ENCODE peak calls at places on chromosomes 13 and 19, in eight cellular contexts. X, H, N, T, E, Y, Q and J are unnamed samples.

GRCh38 chr19:11446652-11447301 is 11.3 kb downstream of the PRKCSH start:
- DNase-seq in X (peak; percentile 32), H (peak; percentile 58), N (peak; percentile 91), T (peak; percentile 71), E (peak; percentile 49), Y (peak; percentile 15), Q (no peak), J (no peak)

GRCh38 chr19:7863971-7864718 is 10.0 kb downstream of the PRR36 start:
- DNase-seq in X (no peak), H (no peak), N (no peak), T (no peak), E (no peak), Y (no peak), Q (no peak), J (no peak)

GRCh38 chr13:72293206-72293605 is 426.2 kb upstream of the DACH1 start:
- DNase-seq in X (no peak), H (no peak), N (no peak), T (no peak), E (no peak), Y (no peak), Q (no peak), J (no peak)

GRCh38 chr19:15180451-15181390 is 20.1 kb downstream of the NOTCH3 start:
- DNase-seq in X (no peak), H (no peak), N (no peak), T (no peak), E (no peak), Y (no peak), Q (no peak), J (peak; percentile 53)

GRCh38 chr19:29834991-29835390 is 23.2 kb downstream of the CCNE1 start:
- DNase-seq in X (no peak), H (no peak), N (peak; percentile 42), T (no peak), E (no peak), Y (no peak), Q (no peak), J (no peak)

GRCh38 chr13:20825476-20825875 is 51.7 kb upstream of the EEF1AKMT1 start:
- DNase-seq in X (no peak), H (no peak), N (no peak), T (no peak), E (no peak), Y (no peak), Q (no peak), J (no peak)

GRCh38 chr19:18479964-18480723 is 41.7 kb downstream of the ELL start:
- DNase-seq in X (no peak), H (no peak), N (peak; percentile 88), T (peak; percentile 61), E (peak; percentile 84), Y (no peak), Q (peak; percentile 41), J (no peak)

GRCh38 chr13:94860981-94861407 is 148.6 kb upstream of the SOX21 start:
- DNase-seq in X (no peak), H (no peak), N (no peak), T (no peak), E (peak; percentile 22), Y (no peak), Q (no peak), J (no peak)

GRCh38 chr19:38569368-38569983 is 48.3 kb downstream of the MAP4K1 start:
- DNase-seq in X (no peak), H (no peak), N (no peak), T (no peak), E (no peak), Y (no peak), Q (no peak), J (no peak)

GRCh38 chr13:61410266-61410665 is 5.4 kb downstream of the PCDH20 start:
- DNase-seq in X (no peak), H (no peak), N (no peak), T (no peak), E (no peak), Y (no peak), Q (no peak), J (no peak)

GRCh38 chr13:80086304-80086721 is 254.6 kb downstream of the SPRY2 start:
- DNase-seq in X (no peak), H (peak; percentile 32), N (no peak), T (no peak), E (no peak), Y (no peak), Q (no peak), J (no peak)

GRCh38 chr19:1116726-1117581 is 13.2 kb downstream of the GPX4 start:
- DNase-seq in X (no peak), H (no peak), N (no peak), T (peak; percentile 25), E (no peak), Y (no peak), Q (no peak), J (no peak)

GRCh38 chr13:30255696-30256095 is 51.7 kb downstream of the KATNAL1 start:
- DNase-seq in X (no peak), H (no peak), N (no peak), T (no peak), E (no peak), Y (no peak), Q (no peak), J (no peak)

GRCh38 chr13:63381078-63381859 is 1965.6 kb upstream of the PCDH20 start:
- DNase-seq in X (no peak), H (no peak), N (no peak), T (no peak), E (no peak), Y (no peak), Q (no peak), J (no peak)

GRCh38 chr19:52786078-52786463 is 520 bp downstream of the ZNF600 start:
- DNase-seq in X (no peak), H (peak; percentile 30), N (no peak), T (peak; percentile 21), E (no peak), Y (peak; percentile 2), Q (no peak), J (no peak)

GRCh38 chr19:18274303-18274775 is at the start of gene IQCN:
- DNase-seq in X (no peak), H (peak; percentile 69), N (peak; percentile 86), T (no peak), E (no peak), Y (no peak), Q (no peak), J (no peak)

GRCh38 chr19:51647318-51647717 is 693 bp upstream of the SIGLEC14 start:
- DNase-seq in X (no peak), H (no peak), N (no peak), T (no peak), E (no peak), Y (no peak), Q (no peak), J (no peak)

GRCh38 chr19:1065606-1066109 is 1.3 kb upstream of the ARHGAP45 start:
- DNase-seq in X (no peak), H (peak; percentile 75), N (no peak), T (peak; percentile 20), E (no peak), Y (no peak), Q (no peak), J (no peak)

GRCh38 chr19:3580156-3580955 is 4.9 kb upstream of the GIPC3 start:
- DNase-seq in X (no peak), H (no peak), N (no peak), T (peak; percentile 75), E (no peak), Y (no peak), Q (peak; percentile 43), J (no peak)

GRCh38 chr13:80716610-80717081 is 375.7 kb upstream of the SPRY2 start:
- DNase-seq in X (no peak), H (peak; percentile 60), N (peak; percentile 68), T (no peak), E (no peak), Y (no peak), Q (no peak), J (no peak)

GRCh38 chr19:8373867-8374813 is 10.2 kb downstream of the ANGPTL4 start:
- DNase-seq in X (no peak), H (no peak), N (no peak), T (no peak), E (peak; percentile 80), Y (no peak), Q (no peak), J (no peak)

GRCh38 chr13:23159205-23159586 is 21.6 kb upstream of the SGCG start:
- DNase-seq in X (no peak), H (peak; percentile 68), N (peak; percentile 81), T (no peak), E (peak; percentile 49), Y (no peak), Q (no peak), J (no peak)

GRCh38 chr19:49682274-49682673 is 5.2 kb downstream of the PRMT1 start:
- DNase-seq in X (no peak), H (no peak), N (no peak), T (peak; percentile 29), E (no peak), Y (no peak), Q (no peak), J (no peak)

GRCh38 chr13:112767506-112768471 is 78.0 kb downstream of the ATP11A start:
- DNase-seq in X (no peak), H (no peak), N (no peak), T (no peak), E (no peak), Y (no peak), Q (no peak), J (no peak)